ENCODE peak calls at places on chromosomes 16 and 17, in seven cellular contexts. One of them, this sample, is unnamed.

GRCh38 chr17:75508122-75508719 is 7.1 kb downstream of the CASKIN2 start:
- DNase-seq in neural progenitor cell: no peak
- DNase-seq in aorta: no peak
- DNase-seq in fibroblast of lung: no peak
- DNase-seq in Peyer's patch: no peak
- DNase-seq in caudate nucleus: no peak
- DNase-seq in upper lobe of right lung: no peak
- DNase-seq in this sample: no peak

GRCh38 chr17:27318228-27318627 is 24.3 kb downstream of the WSB1 start:
- DNase-seq in neural progenitor cell: no peak
- DNase-seq in aorta: no peak
- DNase-seq in fibroblast of lung: no peak
- DNase-seq in Peyer's patch: no peak
- DNase-seq in caudate nucleus: no peak
- DNase-seq in upper lobe of right lung: no peak
- DNase-seq in this sample: peak

GRCh38 chr16:85554791-85555548 is 58.2 kb upstream of the GSE1 start:
- DNase-seq in neural progenitor cell: peak
- DNase-seq in aorta: peak
- DNase-seq in fibroblast of lung: peak
- DNase-seq in Peyer's patch: peak
- DNase-seq in caudate nucleus: peak
- DNase-seq in upper lobe of right lung: peak
- DNase-seq in this sample: peak

GRCh38 chr17:20216853-20217252 is 207.7 kb downstream of the SPECC1 start:
- DNase-seq in neural progenitor cell: peak
- DNase-seq in aorta: no peak
- DNase-seq in fibroblast of lung: no peak
- DNase-seq in Peyer's patch: no peak
- DNase-seq in caudate nucleus: no peak
- DNase-seq in upper lobe of right lung: no peak
- DNase-seq in this sample: no peak

GRCh38 chr16:59702531-59702930 is 968.4 kb upstream of the GOT2 start:
- DNase-seq in neural progenitor cell: no peak
- DNase-seq in aorta: no peak
- DNase-seq in fibroblast of lung: peak
- DNase-seq in Peyer's patch: no peak
- DNase-seq in caudate nucleus: no peak
- DNase-seq in upper lobe of right lung: no peak
- DNase-seq in this sample: no peak

GRCh38 chr16:69924777-69925191 is 26.4 kb upstream of the CLEC18A start:
- DNase-seq in neural progenitor cell: no peak
- DNase-seq in aorta: peak
- DNase-seq in fibroblast of lung: peak
- DNase-seq in Peyer's patch: no peak
- DNase-seq in caudate nucleus: no peak
- DNase-seq in upper lobe of right lung: no peak
- DNase-seq in this sample: peak

GRCh38 chr17:30101686-30102390 is 14.8 kb upstream of the NSRP1 start:
- DNase-seq in neural progenitor cell: no peak
- DNase-seq in aorta: no peak
- DNase-seq in fibroblast of lung: no peak
- DNase-seq in Peyer's patch: no peak
- DNase-seq in caudate nucleus: no peak
- DNase-seq in upper lobe of right lung: no peak
- DNase-seq in this sample: no peak

GRCh38 chr17:17751489-17751995 is 70.3 kb downstream of the RAI1 start:
- DNase-seq in neural progenitor cell: no peak
- DNase-seq in aorta: no peak
- DNase-seq in fibroblast of lung: no peak
- DNase-seq in Peyer's patch: peak
- DNase-seq in caudate nucleus: no peak
- DNase-seq in upper lobe of right lung: no peak
- DNase-seq in this sample: no peak

GRCh38 chr16:50635505-50636392 is 45.4 kb downstream of the SNX20 start:
- DNase-seq in neural progenitor cell: no peak
- DNase-seq in aorta: no peak
- DNase-seq in fibroblast of lung: no peak
- DNase-seq in Peyer's patch: no peak
- DNase-seq in caudate nucleus: no peak
- DNase-seq in upper lobe of right lung: no peak
- DNase-seq in this sample: no peak

GRCh38 chr17:4710693-4711634 is 532 bp downstream of the ARRB2 start:
- DNase-seq in neural progenitor cell: no peak
- DNase-seq in aorta: peak
- DNase-seq in fibroblast of lung: no peak
- DNase-seq in Peyer's patch: peak
- DNase-seq in caudate nucleus: no peak
- DNase-seq in upper lobe of right lung: no peak
- DNase-seq in this sample: peak

GRCh38 chr16:68362952-68363846 is 52.4 kb downstream of the PRMT7 start:
- DNase-seq in neural progenitor cell: no peak
- DNase-seq in aorta: no peak
- DNase-seq in fibroblast of lung: no peak
- DNase-seq in Peyer's patch: no peak
- DNase-seq in caudate nucleus: no peak
- DNase-seq in upper lobe of right lung: no peak
- DNase-seq in this sample: no peak

GRCh38 chr17:59565959-59566324 is 532 bp downstream of the DHX40 start:
- DNase-seq in neural progenitor cell: peak
- DNase-seq in aorta: peak
- DNase-seq in fibroblast of lung: peak
- DNase-seq in Peyer's patch: peak
- DNase-seq in caudate nucleus: peak
- DNase-seq in upper lobe of right lung: peak
- DNase-seq in this sample: peak

GRCh38 chr16:81767987-81768592 is 11.0 kb upstream of the PLCG2 start:
- DNase-seq in neural progenitor cell: no peak
- DNase-seq in aorta: no peak
- DNase-seq in fibroblast of lung: no peak
- DNase-seq in Peyer's patch: no peak
- DNase-seq in caudate nucleus: no peak
- DNase-seq in upper lobe of right lung: no peak
- DNase-seq in this sample: peak

GRCh38 chr16:21194771-21195301 is 16.5 kb downstream of the ZP2 start:
- DNase-seq in neural progenitor cell: no peak
- DNase-seq in aorta: no peak
- DNase-seq in fibroblast of lung: no peak
- DNase-seq in Peyer's patch: no peak
- DNase-seq in caudate nucleus: peak
- DNase-seq in upper lobe of right lung: no peak
- DNase-seq in this sample: no peak

GRCh38 chr16:75107505-75107904 is 9.1 kb downstream of the LDHD start:
- DNase-seq in neural progenitor cell: no peak
- DNase-seq in aorta: no peak
- DNase-seq in fibroblast of lung: no peak
- DNase-seq in Peyer's patch: no peak
- DNase-seq in caudate nucleus: no peak
- DNase-seq in upper lobe of right lung: peak
- DNase-seq in this sample: no peak
- H3K27ac ChIP-seq in neural progenitor cell: no peak
- H3K27ac ChIP-seq in aorta: no peak
- H3K27ac ChIP-seq in fibroblast of lung: peak
- H3K27ac ChIP-seq in Peyer's patch: no peak
- H3K27ac ChIP-seq in caudate nucleus: no peak
- H3K27ac ChIP-seq in upper lobe of right lung: no peak
- H3K27ac ChIP-seq in this sample: no peak

DNA sequence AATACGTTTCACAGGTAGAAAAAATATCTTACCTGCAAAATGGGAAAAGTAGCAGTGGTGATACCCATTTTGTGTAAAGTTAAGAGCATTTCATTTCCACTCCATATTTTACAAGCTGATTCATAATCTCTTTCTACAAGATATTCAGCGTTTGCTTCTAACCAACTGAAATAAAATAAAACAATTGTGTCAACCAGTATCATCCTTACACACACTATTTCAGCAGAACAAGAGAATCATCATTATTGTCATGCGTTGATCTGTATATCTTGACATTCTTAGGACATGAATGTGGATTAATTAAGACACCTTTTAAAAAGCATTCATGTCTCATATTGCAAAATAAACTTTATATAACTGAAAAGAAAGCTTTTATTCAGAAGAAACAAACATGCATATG is 69.8 kb downstream of the BRIP1 start:
- DNase-seq in neural progenitor cell: no peak
- DNase-seq in aorta: no peak
- DNase-seq in fibroblast of lung: no peak
- DNase-seq in Peyer's patch: no peak
- DNase-seq in caudate nucleus: no peak
- DNase-seq in upper lobe of right lung: no peak
- DNase-seq in this sample: no peak
- H3K27ac ChIP-seq in neural progenitor cell: no peak
- H3K27ac ChIP-seq in aorta: no peak
- H3K27ac ChIP-seq in fibroblast of lung: no peak
- H3K27ac ChIP-seq in Peyer's patch: no peak
- H3K27ac ChIP-seq in caudate nucleus: no peak
- H3K27ac ChIP-seq in upper lobe of right lung: no peak
- H3K27ac ChIP-seq in this sample: no peak

DNA sequence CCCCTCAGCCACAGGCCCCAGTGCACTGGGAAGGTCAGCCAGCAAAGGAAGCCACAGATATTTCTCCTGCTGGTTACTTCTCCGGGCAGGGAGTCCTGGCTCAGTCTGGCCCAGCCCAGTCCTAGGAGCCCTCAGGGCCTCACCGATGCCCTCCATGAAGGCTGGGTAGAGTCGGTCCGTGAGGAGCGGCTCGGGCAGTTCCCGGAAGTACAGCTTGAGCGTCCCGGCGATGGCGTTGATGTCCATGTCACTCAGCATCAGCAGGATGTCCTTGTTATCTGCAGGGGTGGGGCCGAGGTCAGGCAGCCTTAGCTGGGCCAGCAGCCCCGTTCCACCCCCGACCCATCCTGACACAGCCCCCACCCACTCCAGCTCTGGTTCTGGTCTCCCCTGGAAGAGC is 13.7 kb downstream of the TIMM22 start:
- DNase-seq in neural progenitor cell: no peak
- DNase-seq in aorta: no peak
- DNase-seq in fibroblast of lung: no peak
- DNase-seq in Peyer's patch: no peak
- DNase-seq in caudate nucleus: no peak
- DNase-seq in upper lobe of right lung: no peak
- DNase-seq in this sample: no peak
- H3K27ac ChIP-seq in neural progenitor cell: no peak
- H3K27ac ChIP-seq in aorta: no peak
- H3K27ac ChIP-seq in fibroblast of lung: no peak
- H3K27ac ChIP-seq in Peyer's patch: peak
- H3K27ac ChIP-seq in caudate nucleus: no peak
- H3K27ac ChIP-seq in upper lobe of right lung: no peak
- H3K27ac ChIP-seq in this sample: no peak

GRCh38 chr16:27275394-27275793 is 6.8 kb upstream of the NSMCE1 start:
- DNase-seq in neural progenitor cell: no peak
- DNase-seq in aorta: no peak
- DNase-seq in fibroblast of lung: no peak
- DNase-seq in Peyer's patch: no peak
- DNase-seq in caudate nucleus: no peak
- DNase-seq in upper lobe of right lung: no peak
- DNase-seq in this sample: no peak

GRCh38 chr16:27270389-27270788 is 1.8 kb upstream of the NSMCE1 start:
- DNase-seq in neural progenitor cell: no peak
- DNase-seq in aorta: no peak
- DNase-seq in fibroblast of lung: no peak
- DNase-seq in Peyer's patch: no peak
- DNase-seq in caudate nucleus: no peak
- DNase-seq in upper lobe of right lung: no peak
- DNase-seq in this sample: no peak

GRCh38 chr16:27273670-27274522 is 5.3 kb upstream of the NSMCE1 start:
- DNase-seq in neural progenitor cell: no peak
- DNase-seq in aorta: no peak
- DNase-seq in fibroblast of lung: no peak
- DNase-seq in Peyer's patch: no peak
- DNase-seq in caudate nucleus: no peak
- DNase-seq in upper lobe of right lung: no peak
- DNase-seq in this sample: no peak

GRCh38 chr16:27272076-27272475 is 3.5 kb upstream of the NSMCE1 start:
- DNase-seq in neural progenitor cell: no peak
- DNase-seq in aorta: no peak
- DNase-seq in fibroblast of lung: no peak
- DNase-seq in Peyer's patch: no peak
- DNase-seq in caudate nucleus: no peak
- DNase-seq in upper lobe of right lung: no peak
- DNase-seq in this sample: no peak

GRCh38 chr16:27273330-27273669 is 4.7 kb upstream of the NSMCE1 start:
- DNase-seq in neural progenitor cell: no peak
- DNase-seq in aorta: no peak
- DNase-seq in fibroblast of lung: no peak
- DNase-seq in Peyer's patch: no peak
- DNase-seq in caudate nucleus: no peak
- DNase-seq in upper lobe of right lung: no peak
- DNase-seq in this sample: no peak
- H3K27ac ChIP-seq in neural progenitor cell: no peak
- H3K27ac ChIP-seq in aorta: no peak
- H3K27ac ChIP-seq in fibroblast of lung: no peak
- H3K27ac ChIP-seq in Peyer's patch: peak
- H3K27ac ChIP-seq in caudate nucleus: no peak
- H3K27ac ChIP-seq in upper lobe of right lung: no peak
- H3K27ac ChIP-seq in this sample: no peak

DNA sequence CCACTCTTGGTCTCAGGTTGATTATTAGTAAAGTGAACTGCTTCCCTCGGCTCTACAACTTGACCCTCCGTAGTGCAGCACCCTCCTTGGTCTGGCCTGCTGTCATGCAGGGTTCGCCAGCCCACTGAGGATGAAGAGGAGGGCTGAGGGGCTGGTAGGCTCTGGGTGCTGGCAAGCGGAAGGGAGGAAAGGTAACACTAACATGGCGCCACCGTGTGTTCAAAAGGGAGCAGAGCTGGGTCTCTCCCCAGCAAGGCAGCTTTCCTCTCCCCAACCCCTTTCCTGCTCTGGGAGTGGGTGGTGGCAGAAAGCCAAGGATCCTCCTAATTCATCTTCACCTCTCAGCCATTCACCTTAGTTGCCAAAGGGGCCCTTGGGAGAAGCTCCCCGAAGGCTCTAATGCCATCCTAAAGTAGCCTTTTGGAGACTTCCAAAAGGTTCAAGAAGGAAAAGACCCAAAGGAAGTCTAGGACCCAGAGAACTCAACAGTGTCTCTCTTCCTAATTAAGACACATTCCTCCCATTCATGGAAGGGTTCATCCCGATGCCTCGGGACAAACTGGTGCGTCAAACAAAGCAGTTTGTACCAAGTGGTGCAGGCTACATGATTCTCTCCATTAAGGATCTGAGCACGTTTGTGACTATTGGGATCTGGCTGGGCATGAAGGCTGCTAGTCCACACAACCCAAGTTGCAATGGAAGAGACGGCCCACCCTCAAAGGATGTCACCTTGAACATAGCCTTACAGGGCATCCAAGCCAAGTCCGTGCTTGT is 90.8 kb upstream of the TOB1 start:
- DNase-seq in neural progenitor cell: peak
- DNase-seq in aorta: peak
- DNase-seq in fibroblast of lung: peak
- DNase-seq in Peyer's patch: peak
- DNase-seq in caudate nucleus: peak
- DNase-seq in upper lobe of right lung: peak
- DNase-seq in this sample: peak
- H3K27ac ChIP-seq in neural progenitor cell: no peak
- H3K27ac ChIP-seq in aorta: no peak
- H3K27ac ChIP-seq in fibroblast of lung: no peak
- H3K27ac ChIP-seq in Peyer's patch: peak
- H3K27ac ChIP-seq in caudate nucleus: no peak
- H3K27ac ChIP-seq in upper lobe of right lung: peak
- H3K27ac ChIP-seq in this sample: peak

GRCh38 chr17:45255358-45255757 is 6.5 kb downstream of the SPATA32 start:
- DNase-seq in neural progenitor cell: no peak
- DNase-seq in aorta: no peak
- DNase-seq in fibroblast of lung: no peak
- DNase-seq in Peyer's patch: no peak
- DNase-seq in caudate nucleus: no peak
- DNase-seq in upper lobe of right lung: no peak
- DNase-seq in this sample: no peak
- H3K27ac ChIP-seq in neural progenitor cell: no peak
- H3K27ac ChIP-seq in aorta: no peak
- H3K27ac ChIP-seq in fibroblast of lung: no peak
- H3K27ac ChIP-seq in Peyer's patch: no peak
- H3K27ac ChIP-seq in caudate nucleus: no peak
- H3K27ac ChIP-seq in upper lobe of right lung: no peak
- H3K27ac ChIP-seq in this sample: no peak

This sample was measured in body of pancreas.